ENCODE peak calls at places on chromosomes 2 and 18, in eight cellular contexts. J, Q, K, U, C, D, G and W are unnamed samples.

GRCh38 chr2:96839288-96839874 is 4.4 kb downstream of the ANKRD23 start:
- DNase-seq in K (no peak), J (peak), D (no peak), U (peak), G (no peak), C (no peak), Q (no peak), W (peak)

GRCh38 chr2:83067947-83068346 is 1391.1 kb downstream of the SUCLG1 start:
- DNase-seq in K (no peak), C (no peak), J (no peak), D (no peak), G (no peak), Q (no peak), U (peak), W (no peak)

GRCh38 chr2:59691518-59692190 is 861.8 kb downstream of the BCL11A start:
- DNase-seq in D (no peak), K (no peak), J (no peak), Q (no peak), G (no peak), C (no peak), U (no peak), W (no peak)

GRCh38 chr18:50626317-50626716 is 66.4 kb downstream of the MAPK4 start:
- DNase-seq in Q (no peak), G (no peak), K (no peak), U (no peak), C (no peak), J (no peak), D (no peak), W (no peak)

GRCh38 chr18:23890589-23890988 is 124.0 kb upstream of the TTC39C start:
- DNase-seq in Q (peak), K (peak), C (peak), G (no peak), D (no peak), U (no peak), J (no peak), W (no peak)

GRCh38 chr2:112674229-112674628 is 28.5 kb downstream of the SLC20A1 start:
- DNase-seq in G (no peak), K (no peak), U (peak), C (no peak), J (no peak), Q (peak), D (no peak), W (peak)

GRCh38 chr2:47360937-47361336 is 42.0 kb upstream of the MSH2 start:
- DNase-seq in K (peak), D (peak), J (no peak), C (peak), Q (peak), G (peak), U (peak), W (no peak)

GRCh38 chr2:61726456-61727209 is 127.2 kb downstream of the FAM161A start:
- DNase-seq in J (no peak), C (peak), K (peak), G (no peak), Q (no peak), U (no peak), D (no peak), W (no peak)

GRCh38 chr2:172704072-172704936 is 31.3 kb upstream of the RAPGEF4 start:
- DNase-seq in C (peak), K (peak), J (peak), Q (peak), G (no peak), D (no peak), U (no peak), W (no peak)

GRCh38 chr2:105925390-105925789 is 180.7 kb downstream of the NCK2 start:
- DNase-seq in Q (no peak), G (no peak), J (no peak), K (no peak), D (no peak), C (no peak), U (no peak), W (no peak)

GRCh38 chr2:206736935-206737334 is 18.7 kb upstream of the DYTN start:
- DNase-seq in G (no peak), Q (no peak), D (no peak), C (no peak), J (no peak), K (no peak), U (no peak), W (no peak)

GRCh38 chr2:54709341-54709809 is 14.1 kb upstream of the EML6 start:
- DNase-seq in Q (no peak), G (no peak), J (peak), U (peak), C (no peak), D (no peak), K (no peak), W (peak)

DNA sequence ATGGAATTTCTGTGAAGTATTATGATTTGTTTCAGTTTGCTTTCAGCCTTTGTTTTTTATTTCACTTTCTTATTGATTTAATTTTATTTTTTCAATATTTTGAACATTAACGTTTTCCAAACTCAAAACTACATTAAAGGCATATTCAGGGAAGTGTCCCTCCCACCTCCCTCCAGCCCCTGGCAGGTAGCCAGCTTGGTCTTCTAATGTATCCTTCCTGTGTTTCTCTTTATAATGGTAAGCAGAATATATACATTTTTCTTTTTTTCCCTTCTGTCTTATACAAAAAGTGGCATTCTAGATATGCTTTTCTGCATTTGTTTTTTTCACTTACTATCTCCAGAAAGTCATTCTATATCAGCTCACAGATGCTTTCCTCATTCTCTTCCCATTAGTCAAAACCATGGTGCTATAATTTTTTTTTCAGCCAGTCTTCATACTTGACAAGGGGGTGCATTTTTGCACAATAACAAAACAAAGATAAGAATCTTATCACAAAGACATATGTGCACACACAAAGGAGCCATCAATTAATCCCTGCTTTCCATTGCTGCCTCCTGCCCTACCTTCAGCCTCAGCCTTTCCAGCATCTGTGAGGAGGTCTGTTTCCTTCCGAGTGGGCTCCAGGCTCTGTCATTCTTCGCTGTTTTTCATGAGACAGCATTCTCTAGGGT is 33.7 kb upstream of the TMEM177 start:
- DNase-seq in D (no peak), K (peak), U (no peak), Q (peak), J (no peak), G (no peak), C (peak), W (no peak)
- H3K4me3 ChIP-seq in D (no peak), K (no peak), U (no peak), Q (no peak), J (no peak), G (no peak), C (no peak), W (no peak)

GRCh38 chr2:39486071-39486470 is 49.0 kb upstream of the MAP4K3 start:
- DNase-seq in C (no peak), D (no peak), G (no peak), U (no peak), K (no peak), Q (no peak), J (no peak), W (no peak)

GRCh38 chr2:39483530-39483929 is 46.4 kb upstream of the MAP4K3 start:
- DNase-seq in D (no peak), C (no peak), U (no peak), J (no peak), Q (no peak), K (peak), G (no peak), W (no peak)

GRCh38 chr2:39484206-39484605 is 47.1 kb upstream of the MAP4K3 start:
- DNase-seq in U (no peak), D (no peak), J (no peak), G (no peak), C (no peak), K (no peak), Q (no peak), W (no peak)

GRCh38 chr2:39487398-39488250 is 50.5 kb upstream of the MAP4K3 start:
- DNase-seq in G (no peak), U (no peak), K (peak), C (peak), J (no peak), D (no peak), Q (no peak), W (no peak)

GRCh38 chr2:39484620-39485495 is 47.8 kb upstream of the MAP4K3 start:
- DNase-seq in J (no peak), U (no peak), D (no peak), G (no peak), K (no peak), Q (no peak), C (no peak), W (no peak)
- H3K4me3 ChIP-seq in J (no peak), U (no peak), D (no peak), G (no peak), K (no peak), Q (no peak), C (no peak), W (no peak)

GRCh38 chr2:10330700-10331032 is 28.0 kb downstream of the HPCAL1 start:
- DNase-seq in J (no peak), C (no peak), K (no peak), G (no peak), D (no peak), U (no peak), Q (no peak), W (no peak)

GRCh38 chr2:10329880-10330699 is 27.4 kb downstream of the HPCAL1 start:
- DNase-seq in J (no peak), U (no peak), G (no peak), C (peak), D (no peak), Q (peak), K (peak), W (no peak)

GRCh38 chr2:10331702-10332401 is 29.1 kb downstream of the HPCAL1 start:
- DNase-seq in U (no peak), J (no peak), D (no peak), Q (no peak), C (no peak), G (no peak), K (no peak), W (peak)

GRCh38 chr2:10332402-10333246 is 29.9 kb downstream of the HPCAL1 start:
- DNase-seq in U (no peak), C (no peak), D (no peak), K (no peak), G (no peak), Q (no peak), J (peak), W (no peak)

DNA sequence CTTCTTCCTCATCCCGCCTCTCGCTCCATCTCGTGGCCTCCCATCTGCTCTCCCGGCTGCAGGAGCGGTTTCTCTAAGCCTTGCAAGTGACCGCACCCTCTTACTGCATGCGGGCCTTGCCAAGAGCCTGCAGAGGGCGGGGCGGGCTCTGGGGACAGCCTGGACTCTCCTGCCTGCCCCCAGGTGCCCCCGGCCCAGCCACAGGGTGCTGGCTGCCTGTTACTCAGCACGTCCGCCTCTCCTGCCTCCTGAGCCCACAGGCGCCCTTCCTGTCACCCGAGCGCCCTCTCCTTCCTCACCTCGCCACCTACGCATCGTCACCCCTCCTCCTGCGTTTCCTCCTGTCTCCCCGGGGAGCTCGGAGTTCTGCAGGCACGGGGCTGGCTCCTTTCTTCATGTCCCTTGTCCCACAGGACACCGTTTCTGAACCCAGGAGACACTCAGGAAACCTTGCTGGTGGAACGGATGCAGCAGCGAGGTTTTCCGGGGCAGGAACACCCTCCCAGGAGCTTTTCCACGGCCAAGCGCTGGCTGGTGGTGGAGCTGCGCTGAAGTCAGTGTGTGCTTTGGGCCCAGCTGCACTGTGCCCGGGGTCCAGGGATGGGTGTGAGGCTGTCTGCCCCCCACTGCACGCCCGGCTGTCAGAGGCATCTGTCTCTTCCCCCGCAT is 28.5 kb downstream of the HPCAL1 start:
- DNase-seq in G (no peak), U (peak), Q (peak), D (peak), K (no peak), J (peak), C (peak), W (peak)
- H3K4me3 ChIP-seq in G (no peak), U (peak), Q (no peak), D (no peak), K (no peak), J (no peak), C (peak), W (no peak)

DNA sequence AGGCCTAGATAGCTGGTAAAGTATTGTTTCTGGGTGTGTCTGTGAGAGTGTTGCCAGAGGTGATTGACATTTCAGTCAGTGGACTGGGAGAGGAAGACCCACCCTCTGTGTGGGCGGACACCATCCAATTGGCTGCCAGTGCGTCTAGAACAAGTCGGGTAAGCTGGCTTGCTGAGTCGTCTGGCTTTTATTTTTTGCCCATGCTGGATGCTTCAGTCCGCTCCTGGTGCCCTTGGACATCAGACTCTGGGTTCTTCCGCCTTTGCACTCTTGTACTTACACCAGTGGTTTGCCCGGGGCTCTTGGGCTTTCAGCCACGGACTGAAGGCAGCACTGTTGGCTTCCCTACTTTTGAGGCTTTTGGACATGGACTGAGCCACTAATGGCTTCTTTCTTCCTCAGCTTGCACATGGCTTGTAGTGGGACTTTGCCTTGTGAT is 24.3 kb downstream of the DIS3L2 start:
- DNase-seq in K (no peak), U (no peak), Q (no peak), D (no peak), G (no peak), C (no peak), J (peak), W (no peak)
- H3K4me3 ChIP-seq in K (no peak), U (no peak), Q (no peak), D (no peak), G (no peak), C (no peak), J (no peak), W (no peak)

DNA sequence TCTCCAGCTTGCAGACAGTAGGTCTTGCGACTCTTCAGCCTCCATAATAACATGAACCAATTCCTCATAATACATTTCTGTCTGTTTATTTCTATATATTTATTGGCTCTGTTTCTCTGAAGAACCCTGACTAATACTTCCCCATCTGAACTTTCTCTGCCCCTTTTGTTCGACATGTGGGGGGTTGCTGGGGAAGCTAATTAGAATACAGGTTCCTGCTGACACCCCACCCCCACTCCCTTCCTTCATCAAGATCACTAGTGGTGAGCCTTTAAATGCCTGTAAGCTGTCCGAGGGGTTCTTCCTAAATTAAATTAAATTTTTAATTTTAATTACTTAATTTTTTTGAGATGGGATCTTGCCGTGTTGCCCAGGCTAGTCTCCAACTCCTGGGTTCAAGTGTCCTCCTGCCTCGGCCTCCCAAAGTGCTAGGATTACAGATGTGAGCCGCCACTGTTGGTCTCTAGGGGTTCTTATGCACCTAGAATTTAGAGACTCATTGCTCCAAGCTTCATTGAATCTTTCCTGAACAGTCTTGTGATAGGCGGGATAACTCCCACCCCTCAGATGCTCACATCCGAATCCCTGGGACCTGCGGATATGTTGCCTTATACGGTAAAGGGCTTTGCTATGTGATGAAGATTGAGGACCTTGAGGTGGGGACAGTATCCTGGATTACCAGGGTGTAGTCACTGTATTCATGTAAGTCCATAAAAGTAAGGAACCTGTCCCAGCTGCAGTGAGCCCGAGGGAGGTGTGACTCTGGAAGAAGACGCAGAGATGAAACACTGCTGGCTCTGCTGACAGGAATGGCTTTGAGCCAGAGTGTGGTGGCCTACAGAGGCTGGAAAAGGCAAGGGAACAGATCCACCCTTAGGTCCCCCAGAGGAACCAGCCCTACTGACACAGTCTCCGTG is 26.2 kb downstream of the HPCAL1 start:
- DNase-seq in K (no peak), D (no peak), Q (no peak), C (no peak), J (no peak), G (no peak), U (no peak), W (peak)
- H3K4me3 ChIP-seq in K (no peak), D (no peak), Q (no peak), C (no peak), J (no peak), G (no peak), U (no peak), W (no peak)

GRCh38 chr18:55863876-55864275 is 275.9 kb upstream of the TCF4 start:
- DNase-seq in Q (peak), U (no peak), D (no peak), J (no peak), C (peak), K (peak), G (no peak), W (no peak)

GRCh38 chr18:55869965-55870585 is 282.1 kb upstream of the TCF4 start:
- DNase-seq in J (no peak), G (no peak), C (peak), K (peak), D (no peak), Q (peak), U (no peak), W (no peak)

GRCh38 chr18:55868909-55869308 is 280.9 kb upstream of the TCF4 start:
- DNase-seq in Q (peak), G (no peak), C (peak), J (no peak), D (no peak), K (peak), U (no peak), W (no peak)

GRCh38 chr18:55875330-55875933 is 287.4 kb upstream of the TCF4 start:
- DNase-seq in C (no peak), U (no peak), D (no peak), G (no peak), K (no peak), Q (no peak), J (no peak), W (no peak)

GRCh38 chr18:55869547-55869946 is 281.6 kb upstream of the TCF4 start:
- DNase-seq in C (peak), G (no peak), Q (no peak), K (no peak), J (no peak), D (no peak), U (no peak), W (no peak)
- H3K4me3 ChIP-seq in C (peak), G (no peak), Q (no peak), K (no peak), J (no peak), D (no peak), U (no peak), W (no peak)

DNA sequence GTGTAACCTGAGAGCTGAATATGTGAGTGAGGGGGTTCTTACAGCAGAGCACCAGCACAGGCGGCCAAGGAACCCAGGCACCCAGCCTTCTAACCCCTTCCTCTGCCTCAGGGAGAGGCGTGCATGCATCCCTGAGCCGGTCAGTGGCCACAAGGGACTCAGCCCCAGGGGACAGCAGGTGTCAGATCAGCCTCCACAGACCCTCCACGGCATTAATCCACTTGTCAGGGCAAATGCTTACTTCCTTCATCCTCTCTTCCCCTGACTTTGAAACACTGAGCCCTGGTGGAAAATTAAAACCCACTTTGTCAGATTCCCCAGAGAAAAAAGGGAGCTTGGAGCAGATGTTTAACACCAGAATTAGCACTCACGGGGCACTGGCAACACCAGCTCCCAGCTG is 60.5 kb upstream of the SMAD2 start:
- DNase-seq in C (no peak), D (no peak), U (no peak), J (no peak), Q (no peak), G (no peak), K (no peak), W (no peak)
- H3K4me3 ChIP-seq in C (no peak), D (no peak), U (no peak), J (no peak), Q (no peak), G (no peak), K (no peak), W (no peak)

GRCh38 chr2:174728096-174728495 is 36.2 kb downstream of the CHRNA1 start:
- DNase-seq in G (no peak), J (no peak), C (no peak), Q (no peak), U (no peak), D (no peak), K (no peak), W (no peak)

GRCh38 chr2:174730530-174731018 is 33.7 kb downstream of the CHRNA1 start:
- DNase-seq in U (no peak), G (no peak), J (peak), C (peak), Q (no peak), D (no peak), K (no peak), W (no peak)

DNA sequence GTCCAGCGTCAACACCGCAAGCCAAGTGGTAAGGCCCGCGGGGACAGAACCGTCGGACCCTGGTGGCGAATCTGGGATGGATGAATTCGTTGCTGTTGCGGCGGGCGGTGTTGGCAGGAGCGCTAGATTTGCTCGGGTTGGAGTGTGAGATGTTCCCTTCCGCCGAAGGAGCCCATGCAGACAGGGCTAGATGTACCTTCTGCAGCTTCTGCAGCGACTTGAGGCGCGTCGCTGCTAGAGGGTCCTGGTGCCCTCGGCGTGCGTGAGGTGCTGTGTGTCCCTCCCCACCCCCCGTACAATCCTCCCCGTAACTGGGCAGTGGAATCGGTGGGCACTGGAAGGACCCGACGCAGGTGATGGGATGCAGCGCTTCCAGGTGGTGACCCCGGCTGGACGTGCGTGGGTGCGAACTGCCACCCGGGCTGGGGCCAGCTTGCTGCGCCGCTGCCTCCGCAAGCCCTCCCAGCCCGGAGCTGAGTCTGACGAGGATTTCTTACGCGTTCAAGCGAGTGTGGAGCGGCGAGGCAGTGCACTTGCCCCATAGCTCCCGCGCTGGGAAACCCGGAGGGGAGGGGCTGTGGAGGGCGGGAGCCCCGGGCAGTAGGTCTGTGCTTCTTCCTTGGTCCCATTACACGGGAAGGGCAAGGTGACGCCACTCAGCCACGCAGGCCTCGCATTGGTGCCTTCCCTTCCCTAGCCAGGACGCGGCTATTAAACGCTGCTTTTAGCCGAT is 34.3 kb downstream of the CHRNA1 start:
- DNase-seq in U (no peak), J (peak), K (peak), G (no peak), Q (no peak), C (peak), D (no peak), W (no peak)
- H3K4me3 ChIP-seq in U (peak), J (peak), K (peak), G (peak), Q (peak), C (peak), D (peak), W (no peak)